ENCODE peak calls at places on chromosomes 16 and 17, in ten cellular contexts. I is HL-60, L is Caco-2, R is neural progenitor cell, M is transverse colon, F is osteocyte, B is GM06990, V is SK-N-SH, K is GM13976, E is H9. N is an unnamed sample.

GRCh38 chr16:4613636-4614570 is 785 bp downstream of the UBALD1 start:
- DNase-seq in M (peak; percentile 28), F (no peak), E (peak; percentile 34), I (peak; percentile 72), V (peak; percentile 79), B (peak; percentile 78), K (peak; percentile 72), R (peak; percentile 70), L (no peak), N (peak; percentile 46)

GRCh38 chr16:26802440-26802839 is 264.3 kb upstream of the C16orf82 start:
- DNase-seq in K (no peak), I (no peak), V (no peak), L (no peak), E (no peak), M (no peak), F (no peak), R (no peak), B (no peak), N (no peak)

GRCh38 chr17:76547183-76547641 is 7.4 kb downstream of the PRCD start:
- DNase-seq in E (peak; percentile 75), F (no peak), I (no peak), R (peak; percentile 86), L (no peak), B (no peak), V (peak; percentile 83), M (peak; percentile 67), K (peak; percentile 78), N (peak; percentile 72)

GRCh38 chr16:25747160-25747758 is 55.5 kb downstream of the HS3ST4 start:
- DNase-seq in M (no peak), R (peak; percentile 71), E (peak; percentile 48), K (no peak), L (no peak), I (no peak), F (no peak), B (no peak), V (no peak), N (no peak)

GRCh38 chr17:43832168-43832975 is 574 bp downstream of the MPP3 start:
- DNase-seq in K (no peak), E (no peak), B (no peak), L (peak; percentile 67), R (peak; percentile 57), V (peak; percentile 90), M (peak; percentile 62), F (no peak), I (peak; percentile 33), N (peak; percentile 71)

GRCh38 chr17:57422574-57423164 is 166.3 kb downstream of the MSI2 start:
- DNase-seq in E (no peak), R (no peak), F (no peak), M (no peak), B (peak; percentile 32), K (peak; percentile 50), V (no peak), I (peak; percentile 33), L (no peak), N (no peak)

GRCh38 chr16:50671644-50672260 is 9.4 kb downstream of the SNX20 start:
- DNase-seq in R (peak; percentile 52), K (peak; percentile 58), I (peak; percentile 78), L (no peak), E (no peak), M (no peak), V (peak; percentile 62), B (no peak), F (no peak), N (peak; percentile 59)

GRCh38 chr17:77632619-77633018 is 325.9 kb upstream of the TNRC6C start:
- DNase-seq in L (no peak), B (no peak), I (no peak), E (no peak), V (no peak), F (no peak), K (no peak), R (no peak), M (no peak), N (no peak)

GRCh38 chr16:12225816-12226480 is 249.4 kb downstream of the SNX29 start:
- DNase-seq in K (no peak), R (no peak), I (no peak), B (no peak), M (no peak), L (no peak), E (no peak), V (no peak), F (no peak), N (no peak)

GRCh38 chr16:12231666-12232065 is 255.1 kb downstream of the SNX29 start:
- DNase-seq in R (no peak), F (no peak), I (no peak), L (no peak), E (no peak), M (no peak), K (no peak), V (no peak), B (no peak), N (no peak)

GRCh38 chr16:12228079-12228606 is 251.6 kb downstream of the SNX29 start:
- DNase-seq in B (no peak), R (no peak), I (no peak), L (no peak), K (no peak), M (no peak), V (no peak), E (no peak), F (no peak), N (no peak)

GRCh38 chr16:12229759-12230594 is 253.4 kb downstream of the SNX29 start:
- DNase-seq in K (no peak), B (no peak), R (no peak), V (no peak), E (no peak), I (no peak), M (no peak), L (no peak), F (no peak), N (no peak)

GRCh38 chr16:12228607-12229499 is 252.3 kb downstream of the SNX29 start:
- DNase-seq in V (peak; percentile 63), M (peak; percentile 80), K (peak; percentile 58), B (peak; percentile 32), F (no peak), R (peak; percentile 74), E (peak; percentile 89), L (peak; percentile 93), I (peak; percentile 1), N (peak; percentile 79)
- TF ChIP-seq CTCF in V (peak; percentile 66), M (peak; percentile 62), K (peak; percentile 64), B (peak; percentile 64), F (peak; percentile 87), R (peak; percentile 73), E (peak; percentile 85), L (peak; percentile 68), I (peak; percentile 60), N (peak; percentile 81)

GRCh38 chr17:50174444-50174843 is 8.6 kb downstream of the SGCA start:
- DNase-seq in L (no peak), I (no peak), B (no peak), V (no peak), R (no peak), F (no peak), M (no peak), K (no peak), E (no peak), N (no peak)

GRCh38 chr17:50177476-50177875 is 11.7 kb downstream of the SGCA start:
- DNase-seq in K (no peak), V (no peak), L (no peak), B (no peak), R (no peak), E (no peak), F (no peak), I (no peak), M (no peak), N (no peak)

GRCh38 chr17:50175035-50175788 is 9.4 kb downstream of the SGCA start:
- DNase-seq in I (no peak), L (no peak), M (no peak), V (no peak), F (no peak), B (no peak), K (no peak), R (no peak), E (no peak), N (no peak)

GRCh38 chr17:50177983-50178834 is 12.4 kb downstream of the SGCA start:
- DNase-seq in K (peak; percentile 80), R (peak; percentile 76), M (peak; percentile 79), I (peak; percentile 75), L (peak; percentile 85), F (peak; percentile 99), V (peak; percentile 93), B (peak; percentile 57), E (peak; percentile 88), N (peak; percentile 94)

DNA sequence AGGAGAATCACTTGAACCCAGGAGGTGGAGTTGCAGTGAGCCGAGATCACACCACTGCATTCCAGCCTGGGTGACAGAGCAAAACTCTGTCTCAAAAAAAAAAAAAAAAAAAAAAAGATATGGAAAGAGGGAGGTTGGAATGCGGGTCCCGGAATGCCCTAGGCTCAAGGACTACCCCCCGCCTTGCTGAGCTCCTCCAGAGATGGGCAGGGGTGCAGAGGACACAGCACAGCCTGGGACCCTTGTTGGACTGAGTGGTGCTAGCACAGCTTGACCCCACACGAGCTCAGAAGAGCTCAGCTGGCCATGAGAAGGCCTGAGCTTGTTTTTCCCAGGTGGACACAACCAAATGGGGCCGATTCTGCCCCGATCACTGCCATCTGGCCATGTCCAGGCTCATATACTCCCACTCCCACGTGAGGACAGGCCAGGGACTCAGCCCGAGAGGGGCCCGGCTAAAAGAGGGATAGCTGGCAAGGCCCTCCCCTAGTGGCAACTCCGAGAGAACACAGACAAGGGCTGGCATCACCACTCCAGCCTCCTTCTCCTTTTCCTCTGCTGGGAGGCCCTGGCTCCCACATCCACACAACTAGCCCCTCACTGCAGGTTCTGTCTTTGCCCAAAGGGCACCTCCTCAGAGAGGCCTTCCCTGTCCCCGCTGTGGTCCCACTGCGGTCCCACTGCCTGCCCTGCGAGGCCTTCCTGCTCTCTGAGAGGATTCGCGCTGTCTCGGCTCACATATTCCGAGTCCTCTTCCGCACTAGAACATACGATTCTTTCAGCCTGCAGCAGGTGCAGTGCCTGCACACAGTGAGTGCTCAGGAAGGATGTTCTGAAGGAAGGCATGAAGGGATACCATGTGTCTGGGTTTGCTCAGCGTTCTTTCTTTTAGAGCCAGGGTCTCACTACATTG is 11.0 kb downstream of the SGCA start:
- DNase-seq in K (no peak), E (no peak), M (no peak), I (no peak), R (no peak), V (no peak), F (no peak), B (no peak), L (no peak), N (no peak)
- TF ChIP-seq CTCF in K (no peak), E (peak; percentile 30), M (no peak), I (no peak), R (peak; percentile 16), V (peak; percentile 37), F (peak; percentile 44), B (no peak), L (no peak), N (no peak)

DNA sequence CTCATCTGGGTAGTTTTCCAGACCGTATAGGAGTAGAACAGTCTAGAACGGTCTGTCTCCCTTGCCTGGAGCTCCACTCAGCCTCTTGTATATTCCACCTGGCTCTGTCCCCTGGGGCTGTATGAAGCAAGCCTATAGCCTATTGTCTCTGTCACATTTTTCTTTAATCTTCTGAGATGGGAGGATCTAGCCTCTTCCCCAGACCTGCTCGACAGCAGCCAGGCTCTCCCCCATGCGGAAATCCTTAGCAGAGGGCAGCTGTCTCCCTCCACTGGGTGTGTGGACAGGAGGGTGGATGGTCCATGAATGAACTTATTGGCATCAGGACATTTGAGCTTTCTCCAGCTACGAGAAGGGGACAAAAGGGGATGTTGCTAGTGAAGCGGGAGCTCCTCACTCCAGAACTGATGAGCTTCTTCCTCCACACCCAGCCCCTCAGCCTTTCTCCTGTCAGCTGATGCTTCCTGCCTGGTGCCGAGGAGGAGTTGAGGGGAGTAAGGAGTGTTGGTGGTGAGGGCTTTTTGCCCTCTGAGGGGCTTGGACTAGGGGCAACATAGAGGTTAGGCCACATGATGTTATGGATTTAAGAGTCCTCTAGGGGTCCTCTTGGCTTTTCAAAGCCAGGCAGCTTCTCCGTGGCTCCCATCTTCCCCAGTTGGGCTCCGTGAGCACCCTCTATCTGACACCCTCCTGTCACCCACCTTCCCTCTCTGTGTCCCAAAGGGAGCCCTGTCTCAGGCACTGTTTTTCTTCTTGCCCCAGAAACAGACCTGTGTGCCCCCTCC is 28.0 kb downstream of the ARHGAP23 start:
- DNase-seq in B (no peak), F (no peak), V (no peak), L (peak; percentile 72), K (no peak), M (no peak), R (peak; percentile 31), I (no peak), E (no peak), N (no peak)
- TF ChIP-seq CTCF in B (peak; percentile 52), F (peak; percentile 45), V (no peak), L (peak; percentile 22), K (no peak), M (no peak), R (peak; percentile 39), I (no peak), E (peak; percentile 63), N (peak; percentile 3)

DNA sequence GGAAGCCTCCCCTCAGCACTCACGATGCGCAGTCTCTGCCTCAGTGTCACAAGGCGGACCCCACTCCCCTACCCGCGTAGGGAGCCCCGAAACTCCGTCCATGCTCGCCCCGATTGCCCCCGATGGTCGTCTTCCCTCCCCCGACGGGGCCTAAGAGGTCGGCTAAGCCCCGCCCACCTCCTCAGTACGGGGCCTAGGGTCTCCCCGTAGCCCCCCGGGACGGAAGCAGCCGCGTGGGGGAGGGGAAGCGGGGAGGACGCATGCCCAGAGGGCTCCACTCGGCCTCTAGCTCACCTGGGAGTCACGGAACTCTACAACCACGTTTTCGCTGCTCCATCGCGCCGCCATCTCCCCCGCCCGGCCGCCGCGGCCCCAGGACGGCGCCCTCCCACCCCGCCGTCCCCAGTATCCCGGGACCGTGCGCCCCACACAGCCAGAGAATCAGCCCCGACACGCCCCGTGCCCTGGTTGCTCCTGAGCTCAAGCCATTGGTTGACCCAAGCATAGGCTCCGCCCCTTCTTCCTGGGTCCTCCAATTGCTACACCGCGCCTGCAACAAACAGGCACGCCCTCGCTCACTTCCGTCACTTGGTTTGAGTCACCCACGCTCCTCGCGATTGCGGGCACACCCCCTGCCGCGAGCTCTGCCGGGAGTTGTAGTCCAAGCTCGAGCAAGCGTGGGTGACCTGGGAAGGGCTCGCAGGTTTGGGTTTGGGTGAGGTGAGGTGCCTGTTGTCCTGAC is at the start of gene WDR59:
- DNase-seq in B (peak; percentile 95), E (peak; percentile 100), F (peak; percentile 99), L (peak; percentile 100), M (peak; percentile 100), R (peak; percentile 100), K (peak; percentile 98), V (peak; percentile 97), I (peak; percentile 99), N (peak; percentile 99)
- TF ChIP-seq CTCF in B (no peak), E (no peak), F (no peak), L (no peak), M (no peak), R (no peak), K (no peak), V (no peak), I (no peak), N (no peak)